ENCODE peak calls at places on chromosomes 16 and 17, in eight cellular contexts. O, H, F, V, I, C, G and M are unnamed samples.

GRCh38 chr16:74724820-74725549 is 24.3 kb upstream of the MLKL start:
- DNase-seq in O (peak), H (no peak), F (no peak), V (no peak), I (no peak), C (no peak), G (no peak), M (peak)

GRCh38 chr16:80743273-80743672 is 61.1 kb downstream of the CDYL2 start:
- DNase-seq in O (no peak), H (no peak), F (no peak), V (no peak), I (no peak), C (no peak), G (no peak), M (no peak)

GRCh38 chr16:67082891-67083290 is 26.9 kb upstream of the PHAF1 start:
- DNase-seq in O (no peak), H (no peak), F (no peak), V (no peak), I (no peak), C (no peak), G (no peak), M (no peak)

GRCh38 chr16:85735225-85735722 is 15.6 kb downstream of the C16orf74 start:
- DNase-seq in O (no peak), H (no peak), F (no peak), V (peak), I (no peak), C (no peak), G (no peak), M (no peak)

GRCh38 chr17:82536220-82537201 is 17.0 kb downstream of the FOXK2 start:
- DNase-seq in O (no peak), H (peak), F (peak), V (no peak), I (no peak), C (no peak), G (no peak), M (no peak)

GRCh38 chr17:41540921-41541625 is 13.0 kb upstream of the KRT19 start:
- DNase-seq in O (no peak), H (no peak), F (no peak), V (no peak), I (no peak), C (no peak), G (no peak), M (no peak)

GRCh38 chr16:3764409-3764808 is 47.1 kb upstream of the TRAP1 start:
- DNase-seq in O (no peak), H (no peak), F (no peak), V (no peak), I (no peak), C (no peak), G (no peak), M (no peak)

GRCh38 chr17:45111838-45112237 is 20.5 kb downstream of the PLCD3 start:
- DNase-seq in O (no peak), H (no peak), F (no peak), V (no peak), I (no peak), C (no peak), G (no peak), M (no peak)

GRCh38 chr17:74712301-74712700 is 422 bp downstream of the CD300LF start:
- DNase-seq in O (no peak), H (no peak), F (no peak), V (no peak), I (no peak), C (no peak), G (no peak), M (no peak)

GRCh38 chr17:48123111-48123510 is 15.5 kb downstream of the SNX11 start:
- DNase-seq in O (no peak), H (no peak), F (no peak), V (no peak), I (no peak), C (no peak), G (no peak), M (no peak)

GRCh38 chr17:42058018-42058417 is 7.6 kb upstream of the C17orf113 start:
- DNase-seq in O (no peak), H (no peak), F (no peak), V (no peak), I (no peak), C (no peak), G (no peak), M (no peak)

GRCh38 chr16:1613240-1613639 is 1.1 kb downstream of the CRAMP1 start:
- DNase-seq in O (no peak), H (peak), F (no peak), V (no peak), I (no peak), C (no peak), G (no peak), M (no peak)

GRCh38 chr17:47848198-47848513 is 2.8 kb downstream of the SP6 start:
- DNase-seq in O (no peak), H (no peak), F (no peak), V (no peak), I (no peak), C (no peak), G (no peak), M (no peak)

GRCh38 chr16:1900452-1900774 is 17.8 kb downstream of the HS3ST6 start:
- DNase-seq in O (no peak), H (no peak), F (no peak), V (no peak), I (no peak), C (no peak), G (peak), M (no peak)

GRCh38 chr17:53127331-53127730 is 695.4 kb upstream of the KIF2B start:
- DNase-seq in O (no peak), H (no peak), F (no peak), V (no peak), I (no peak), C (no peak), G (no peak), M (no peak)

GRCh38 chr16:60640038-60640437 is 1396.2 kb downstream of the CDH8 start:
- DNase-seq in O (no peak), H (no peak), F (no peak), V (no peak), I (no peak), C (no peak), G (no peak), M (no peak)

GRCh38 chr17:75188614-75189013 is 5.9 kb upstream of the SUMO2 start:
- DNase-seq in O (no peak), H (no peak), F (no peak), V (no peak), I (no peak), C (no peak), G (no peak), M (no peak)

GRCh38 chr16:85543536-85543935 is 69.6 kb upstream of the GSE1 start:
- DNase-seq in O (no peak), H (no peak), F (no peak), V (no peak), I (no peak), C (no peak), G (no peak), M (no peak)

GRCh38 chr17:32551186-32551955 is 64.6 kb downstream of the CDK5R1 start:
- DNase-seq in O (no peak), H (no peak), F (no peak), V (no peak), I (no peak), C (no peak), G (no peak), M (peak)

GRCh38 chr17:59357929-59358328 is 26.5 kb downstream of the YPEL2 start:
- DNase-seq in O (no peak), H (no peak), F (peak), V (no peak), I (no peak), C (no peak), G (no peak), M (no peak)

GRCh38 chr17:77489898-77490265 is 349.1 kb downstream of the SEC14L1 start:
- DNase-seq in O (peak), H (no peak), F (peak), V (no peak), I (no peak), C (no peak), G (no peak), M (no peak)

GRCh38 chr16:89035013-89035697 is 58.1 kb upstream of the CBFA2T3 start:
- DNase-seq in O (no peak), H (no peak), F (no peak), V (no peak), I (no peak), C (no peak), G (no peak), M (no peak)

GRCh38 chr16:67150058-67150832 is 553 bp downstream of the B3GNT9 start:
- DNase-seq in O (no peak), H (peak), F (peak), V (no peak), I (no peak), C (peak), G (peak), M (no peak)

GRCh38 chr17:29807520-29808361 is 122.3 kb downstream of the SSH2 start:
- DNase-seq in O (peak), H (peak), F (peak), V (peak), I (peak), C (peak), G (peak), M (peak)

GRCh38 chr17:82229686-82230626 is 1.1 kb downstream of the SLC16A3 start:
- DNase-seq in O (no peak), H (no peak), F (no peak), V (no peak), I (no peak), C (no peak), G (no peak), M (no peak)